ENCODE peak calls at places on chromosomes 2 and 18, in six cellular contexts. D is KBM-7; E is NCI-H524; L is GM13976; J is stimulated activated CD8-positive, alpha-beta memory T cell treated with anti-CD3 and anti-CD28 coated beads, Interleukin-15, amount 100 ng/mL, for 1 hour; I is H54. X is an unnamed sample.

GRCh38 chr2:204023088-204023487 is 86.5 kb downstream of the ICOS start:
- DNase-seq in D (no peak), E (no peak), L (no peak), J (no peak), I (no peak), X (no peak)

GRCh38 chr18:76349067-76349715 is 145.9 kb downstream of the ZNF516 start:
- DNase-seq in D (peak; percentile 74), E (peak; percentile 78), L (peak; percentile 86), J (peak; percentile 41), I (peak; percentile 8), X (peak; percentile 79)

GRCh38 chr2:197705912-197706838 is 1.0 kb downstream of the MARS2 start:
- DNase-seq in D (no peak), E (peak; percentile 35), L (peak; percentile 35), J (no peak), I (no peak), X (no peak)

GRCh38 chr2:603869-604268 is 73.3 kb downstream of the TMEM18 start:
- DNase-seq in D (no peak), E (no peak), L (no peak), J (no peak), I (no peak), X (no peak)

GRCh38 chr18:12679183-12679786 is 21.4 kb upstream of the SPIRE1 start:
- DNase-seq in D (peak; percentile 83), E (no peak), L (no peak), J (no peak), I (no peak), X (no peak)

GRCh38 chr2:27954771-27955384 is 64.3 kb downstream of the BABAM2 start:
- DNase-seq in D (peak; percentile 94), E (peak; percentile 76), L (no peak), J (no peak), I (no peak), X (no peak)

GRCh38 chr2:235970204-235971040 is 197.8 kb downstream of the GBX2 start:
- DNase-seq in D (no peak), E (no peak), L (no peak), J (no peak), I (no peak), X (no peak)

GRCh38 chr2:150567771-150568278 is 80.4 kb upstream of the RND3 start:
- DNase-seq in D (no peak), E (no peak), L (no peak), J (no peak), I (no peak), X (no peak)

GRCh38 chr2:157901325-157901724 is 25.2 kb upstream of the ACVR1 start:
- DNase-seq in D (no peak), E (no peak), L (no peak), J (no peak), I (no peak), X (no peak)

GRCh38 chr2:228545041-228545440 is 363.6 kb upstream of the SPHKAP start:
- DNase-seq in D (no peak), E (no peak), L (no peak), J (no peak), I (peak; percentile 12), X (no peak)

GRCh38 chr18:53755914-53756606 is 468.4 kb downstream of the MBD2 start:
- DNase-seq in D (no peak), E (no peak), L (no peak), J (no peak), I (no peak), X (no peak)